ENCODE peak calls at places on chromosome 7, in seven cellular contexts. One of them, this sample, is unnamed.

GRCh38 chr7:2864999-2865670 is 21.0 kb upstream of the GNA12 start:
- DNase-seq in left kidney: peak; percentile 87
- DNase-seq in progenitor cell of endocrine pancreas: peak; percentile 60
- DNase-seq in stimulated activated CD4-positive, alpha-beta T cell treated with anti-CD3 and anti-CD28 coated beads, Interleukin-1b, Interleukin-23, amount 100 ng/mL, for 24 hours: peak; percentile 47
- DNase-seq in globus pallidus: peak; percentile 54
- DNase-seq in left lung: no peak
- DNase-seq in NCI-H1436: peak; percentile 38
- DNase-seq in this sample: peak; percentile 39

GRCh38 chr7:41567350-41568114 is 135.4 kb downstream of the INHBA start:
- DNase-seq in left lung: no peak
- DNase-seq in stimulated activated CD4-positive, alpha-beta T cell treated with anti-CD3 and anti-CD28 coated beads, Interleukin-1b, Interleukin-23, amount 100 ng/mL, for 24 hours: no peak
- DNase-seq in globus pallidus: no peak
- DNase-seq in left kidney: no peak
- DNase-seq in NCI-H1436: no peak
- DNase-seq in progenitor cell of endocrine pancreas: no peak
- DNase-seq in this sample: no peak

GRCh38 chr7:74023037-74023436 is 4.9 kb upstream of the ELN start:
- DNase-seq in left lung: peak; percentile 36
- DNase-seq in progenitor cell of endocrine pancreas: no peak
- DNase-seq in globus pallidus: no peak
- DNase-seq in left kidney: no peak
- DNase-seq in stimulated activated CD4-positive, alpha-beta T cell treated with anti-CD3 and anti-CD28 coated beads, Interleukin-1b, Interleukin-23, amount 100 ng/mL, for 24 hours: no peak
- DNase-seq in NCI-H1436: no peak
- DNase-seq in this sample: no peak

GRCh38 chr7:91307467-91307866 is 43.2 kb downstream of the FZD1 start:
- DNase-seq in stimulated activated CD4-positive, alpha-beta T cell treated with anti-CD3 and anti-CD28 coated beads, Interleukin-1b, Interleukin-23, amount 100 ng/mL, for 24 hours: no peak
- DNase-seq in NCI-H1436: no peak
- DNase-seq in left lung: no peak
- DNase-seq in progenitor cell of endocrine pancreas: no peak
- DNase-seq in globus pallidus: no peak
- DNase-seq in left kidney: no peak
- DNase-seq in this sample: no peak

GRCh38 chr7:91656486-91657237 is 223.8 kb downstream of the MTERF1 start:
- DNase-seq in progenitor cell of endocrine pancreas: no peak
- DNase-seq in NCI-H1436: no peak
- DNase-seq in stimulated activated CD4-positive, alpha-beta T cell treated with anti-CD3 and anti-CD28 coated beads, Interleukin-1b, Interleukin-23, amount 100 ng/mL, for 24 hours: no peak
- DNase-seq in left lung: no peak
- DNase-seq in globus pallidus: no peak
- DNase-seq in left kidney: no peak
- DNase-seq in this sample: no peak

GRCh38 chr7:141455686-141456085 is 95.5 kb upstream of the AGK start:
- DNase-seq in NCI-H1436: no peak
- DNase-seq in stimulated activated CD4-positive, alpha-beta T cell treated with anti-CD3 and anti-CD28 coated beads, Interleukin-1b, Interleukin-23, amount 100 ng/mL, for 24 hours: no peak
- DNase-seq in progenitor cell of endocrine pancreas: no peak
- DNase-seq in left lung: no peak
- DNase-seq in globus pallidus: no peak
- DNase-seq in left kidney: no peak
- DNase-seq in this sample: no peak

GRCh38 chr7:129169171-129169643 is 19.2 kb upstream of the SMO start:
- DNase-seq in left lung: peak; percentile 46
- DNase-seq in left kidney: peak; percentile 89
- DNase-seq in NCI-H1436: peak; percentile 51
- DNase-seq in globus pallidus: no peak
- DNase-seq in stimulated activated CD4-positive, alpha-beta T cell treated with anti-CD3 and anti-CD28 coated beads, Interleukin-1b, Interleukin-23, amount 100 ng/mL, for 24 hours: no peak
- DNase-seq in progenitor cell of endocrine pancreas: peak; percentile 44
- DNase-seq in this sample: no peak

GRCh38 chr7:2510909-2511768 is 8.4 kb upstream of the LFNG start:
- DNase-seq in globus pallidus: no peak
- DNase-seq in left kidney: peak; percentile 73
- DNase-seq in NCI-H1436: no peak
- DNase-seq in left lung: peak; percentile 74
- DNase-seq in stimulated activated CD4-positive, alpha-beta T cell treated with anti-CD3 and anti-CD28 coated beads, Interleukin-1b, Interleukin-23, amount 100 ng/mL, for 24 hours: no peak
- DNase-seq in progenitor cell of endocrine pancreas: no peak
- DNase-seq in this sample: peak; percentile 65

GRCh38 chr7:82729172-82730030 is 285.8 kb upstream of the CACNA2D1 start:
- DNase-seq in left kidney: peak; percentile 61
- DNase-seq in left lung: no peak
- DNase-seq in globus pallidus: no peak
- DNase-seq in progenitor cell of endocrine pancreas: no peak
- DNase-seq in stimulated activated CD4-positive, alpha-beta T cell treated with anti-CD3 and anti-CD28 coated beads, Interleukin-1b, Interleukin-23, amount 100 ng/mL, for 24 hours: no peak
- DNase-seq in NCI-H1436: peak; percentile 60
- DNase-seq in this sample: peak; percentile 56

GRCh38 chr7:2225336-2225735 is 7.4 kb downstream of the MAD1L1 start:
- DNase-seq in NCI-H1436: no peak
- DNase-seq in progenitor cell of endocrine pancreas: no peak
- DNase-seq in left lung: peak; percentile 78
- DNase-seq in globus pallidus: no peak
- DNase-seq in stimulated activated CD4-positive, alpha-beta T cell treated with anti-CD3 and anti-CD28 coated beads, Interleukin-1b, Interleukin-23, amount 100 ng/mL, for 24 hours: no peak
- DNase-seq in left kidney: no peak
- DNase-seq in this sample: no peak

GRCh38 chr7:135342887-135343286 is 109.2 kb downstream of the STRA8 start:
- DNase-seq in progenitor cell of endocrine pancreas: no peak
- DNase-seq in left kidney: no peak
- DNase-seq in NCI-H1436: peak; percentile 42
- DNase-seq in stimulated activated CD4-positive, alpha-beta T cell treated with anti-CD3 and anti-CD28 coated beads, Interleukin-1b, Interleukin-23, amount 100 ng/mL, for 24 hours: no peak
- DNase-seq in globus pallidus: peak; percentile 52
- DNase-seq in left lung: no peak
- DNase-seq in this sample: no peak

GRCh38 chr7:8638076-8638475 is 204.7 kb downstream of the NXPH1 start:
- DNase-seq in progenitor cell of endocrine pancreas: no peak
- DNase-seq in stimulated activated CD4-positive, alpha-beta T cell treated with anti-CD3 and anti-CD28 coated beads, Interleukin-1b, Interleukin-23, amount 100 ng/mL, for 24 hours: no peak
- DNase-seq in globus pallidus: peak; percentile 9
- DNase-seq in left lung: no peak
- DNase-seq in NCI-H1436: peak; percentile 88
- DNase-seq in left kidney: peak; percentile 27
- DNase-seq in this sample: peak; percentile 99

GRCh38 chr7:665751-666453 is 60.6 kb upstream of the DNAAF5 start:
- DNase-seq in globus pallidus: no peak
- DNase-seq in progenitor cell of endocrine pancreas: no peak
- DNase-seq in left lung: no peak
- DNase-seq in NCI-H1436: no peak
- DNase-seq in stimulated activated CD4-positive, alpha-beta T cell treated with anti-CD3 and anti-CD28 coated beads, Interleukin-1b, Interleukin-23, amount 100 ng/mL, for 24 hours: no peak
- DNase-seq in left kidney: peak; percentile 47
- DNase-seq in this sample: no peak

GRCh38 chr7:80440908-80441307 is 71.0 kb downstream of the GNAT3 start:
- DNase-seq in progenitor cell of endocrine pancreas: no peak
- DNase-seq in left kidney: no peak
- DNase-seq in stimulated activated CD4-positive, alpha-beta T cell treated with anti-CD3 and anti-CD28 coated beads, Interleukin-1b, Interleukin-23, amount 100 ng/mL, for 24 hours: no peak
- DNase-seq in globus pallidus: no peak
- DNase-seq in left lung: no peak
- DNase-seq in NCI-H1436: no peak
- DNase-seq in this sample: no peak

GRCh38 chr7:23285657-23286646 is 13.2 kb upstream of the MALSU1 start:
- DNase-seq in progenitor cell of endocrine pancreas: no peak
- DNase-seq in globus pallidus: no peak
- DNase-seq in left lung: no peak
- DNase-seq in NCI-H1436: no peak
- DNase-seq in left kidney: no peak
- DNase-seq in stimulated activated CD4-positive, alpha-beta T cell treated with anti-CD3 and anti-CD28 coated beads, Interleukin-1b, Interleukin-23, amount 100 ng/mL, for 24 hours: no peak
- DNase-seq in this sample: no peak

GRCh38 chr7:85175217-85175616 is 11.6 kb downstream of the SEMA3D start:
- DNase-seq in NCI-H1436: no peak
- DNase-seq in left lung: no peak
- DNase-seq in stimulated activated CD4-positive, alpha-beta T cell treated with anti-CD3 and anti-CD28 coated beads, Interleukin-1b, Interleukin-23, amount 100 ng/mL, for 24 hours: no peak
- DNase-seq in left kidney: no peak
- DNase-seq in globus pallidus: no peak
- DNase-seq in progenitor cell of endocrine pancreas: no peak
- DNase-seq in this sample: no peak

GRCh38 chr7:108515636-108516035 is 10.3 kb downstream of the PNPLA8 start:
- DNase-seq in stimulated activated CD4-positive, alpha-beta T cell treated with anti-CD3 and anti-CD28 coated beads, Interleukin-1b, Interleukin-23, amount 100 ng/mL, for 24 hours: no peak
- DNase-seq in globus pallidus: no peak
- DNase-seq in progenitor cell of endocrine pancreas: no peak
- DNase-seq in left lung: no peak
- DNase-seq in NCI-H1436: no peak
- DNase-seq in left kidney: no peak
- DNase-seq in this sample: no peak

GRCh38 chr7:30760514-30761213 is 8.7 kb downstream of the INMT start:
- DNase-seq in left kidney: no peak
- DNase-seq in left lung: no peak
- DNase-seq in progenitor cell of endocrine pancreas: no peak
- DNase-seq in globus pallidus: no peak
- DNase-seq in NCI-H1436: no peak
- DNase-seq in stimulated activated CD4-positive, alpha-beta T cell treated with anti-CD3 and anti-CD28 coated beads, Interleukin-1b, Interleukin-23, amount 100 ng/mL, for 24 hours: no peak
- DNase-seq in this sample: no peak

GRCh38 chr7:30280631-30281030 is 3.8 kb upstream of the ZNRF2 start:
- DNase-seq in left lung: no peak
- DNase-seq in left kidney: no peak
- DNase-seq in NCI-H1436: no peak
- DNase-seq in globus pallidus: no peak
- DNase-seq in stimulated activated CD4-positive, alpha-beta T cell treated with anti-CD3 and anti-CD28 coated beads, Interleukin-1b, Interleukin-23, amount 100 ng/mL, for 24 hours: no peak
- DNase-seq in progenitor cell of endocrine pancreas: no peak
- DNase-seq in this sample: no peak

GRCh38 chr7:74312418-74313021 is 23.3 kb downstream of the CLIP2 start:
- DNase-seq in NCI-H1436: no peak
- DNase-seq in left lung: no peak
- DNase-seq in left kidney: peak; percentile 15
- DNase-seq in progenitor cell of endocrine pancreas: no peak
- DNase-seq in stimulated activated CD4-positive, alpha-beta T cell treated with anti-CD3 and anti-CD28 coated beads, Interleukin-1b, Interleukin-23, amount 100 ng/mL, for 24 hours: no peak
- DNase-seq in globus pallidus: no peak
- DNase-seq in this sample: no peak

GRCh38 chr7:5433181-5433580 is 9.5 kb upstream of the TNRC18 start:
- DNase-seq in NCI-H1436: no peak
- DNase-seq in globus pallidus: no peak
- DNase-seq in progenitor cell of endocrine pancreas: no peak
- DNase-seq in stimulated activated CD4-positive, alpha-beta T cell treated with anti-CD3 and anti-CD28 coated beads, Interleukin-1b, Interleukin-23, amount 100 ng/mL, for 24 hours: no peak
- DNase-seq in left lung: no peak
- DNase-seq in left kidney: no peak
- DNase-seq in this sample: no peak

GRCh38 chr7:104126411-104126841 is 81.4 kb downstream of the ORC5 start:
- DNase-seq in left lung: no peak
- DNase-seq in NCI-H1436: no peak
- DNase-seq in left kidney: peak; percentile 6
- DNase-seq in globus pallidus: no peak
- DNase-seq in stimulated activated CD4-positive, alpha-beta T cell treated with anti-CD3 and anti-CD28 coated beads, Interleukin-1b, Interleukin-23, amount 100 ng/mL, for 24 hours: no peak
- DNase-seq in progenitor cell of endocrine pancreas: no peak
- DNase-seq in this sample: peak; percentile 98

GRCh38 chr7:134946260-134946659 is 40.0 kb upstream of the AGBL3 start:
- DNase-seq in stimulated activated CD4-positive, alpha-beta T cell treated with anti-CD3 and anti-CD28 coated beads, Interleukin-1b, Interleukin-23, amount 100 ng/mL, for 24 hours: no peak
- DNase-seq in left lung: no peak
- DNase-seq in NCI-H1436: no peak
- DNase-seq in progenitor cell of endocrine pancreas: no peak
- DNase-seq in globus pallidus: no peak
- DNase-seq in left kidney: no peak
- DNase-seq in this sample: no peak

GRCh38 chr7:30977896-30978564 is 14.3 kb downstream of the GHRHR start:
- DNase-seq in globus pallidus: no peak
- DNase-seq in left lung: no peak
- DNase-seq in NCI-H1436: no peak
- DNase-seq in progenitor cell of endocrine pancreas: peak; percentile 47
- DNase-seq in stimulated activated CD4-positive, alpha-beta T cell treated with anti-CD3 and anti-CD28 coated beads, Interleukin-1b, Interleukin-23, amount 100 ng/mL, for 24 hours: no peak
- DNase-seq in left kidney: peak; percentile 63
- DNase-seq in this sample: no peak

GRCh38 chr7:17275749-17276671 is 22.4 kb upstream of the AHR start:
- DNase-seq in left lung: no peak
- DNase-seq in globus pallidus: no peak
- DNase-seq in NCI-H1436: no peak
- DNase-seq in left kidney: no peak
- DNase-seq in progenitor cell of endocrine pancreas: no peak
- DNase-seq in stimulated activated CD4-positive, alpha-beta T cell treated with anti-CD3 and anti-CD28 coated beads, Interleukin-1b, Interleukin-23, amount 100 ng/mL, for 24 hours: no peak
- DNase-seq in this sample: no peak

GRCh38 chr7:135512135-135512887 is 2.4 kb upstream of the CNOT4 start:
- DNase-seq in stimulated activated CD4-positive, alpha-beta T cell treated with anti-CD3 and anti-CD28 coated beads, Interleukin-1b, Interleukin-23, amount 100 ng/mL, for 24 hours: no peak
- DNase-seq in NCI-H1436: peak; percentile 68
- DNase-seq in progenitor cell of endocrine pancreas: no peak
- DNase-seq in globus pallidus: peak; percentile 74
- DNase-seq in left kidney: peak; percentile 74
- DNase-seq in left lung: no peak
- DNase-seq in this sample: peak; percentile 45

GRCh38 chr7:135599471-135599870 is 41.8 kb downstream of the NUP205 start:
- DNase-seq in left kidney: no peak
- DNase-seq in left lung: no peak
- DNase-seq in globus pallidus: no peak
- DNase-seq in progenitor cell of endocrine pancreas: no peak
- DNase-seq in NCI-H1436: no peak
- DNase-seq in stimulated activated CD4-positive, alpha-beta T cell treated with anti-CD3 and anti-CD28 coated beads, Interleukin-1b, Interleukin-23, amount 100 ng/mL, for 24 hours: no peak
- DNase-seq in this sample: no peak

This sample was measured in NCI-H748 treated with DMSO at 0.1 percent for 48 hours.